ENCODE peak calls at places on chromosomes 16 and 17, in seven cellular contexts. One of them, this sample, is unnamed.

GRCh38 chr16:83899978-83900377 is 1.1 kb downstream of the MLYCD start:
- DNase-seq in mammary epithelial cell: no peak
- DNase-seq in A549: no peak
- DNase-seq in HCT116: no peak
- DNase-seq in BJ: no peak
- DNase-seq in uterus: no peak
- DNase-seq in cardiac muscle cell: no peak
- DNase-seq in this sample: no peak

GRCh38 chr17:37430051-37430591 is 23.4 kb downstream of the TADA2A start:
- DNase-seq in uterus: no peak
- DNase-seq in BJ: no peak
- DNase-seq in A549: no peak
- DNase-seq in mammary epithelial cell: peak; percentile 88
- DNase-seq in HCT116: no peak
- DNase-seq in cardiac muscle cell: peak; percentile 27
- DNase-seq in this sample: no peak

GRCh38 chr17:4986403-4986802 is 1.1 kb downstream of the CAMTA2 start:
- DNase-seq in HCT116: no peak
- DNase-seq in mammary epithelial cell: peak; percentile 17
- DNase-seq in A549: no peak
- DNase-seq in uterus: peak; percentile 33
- DNase-seq in BJ: no peak
- DNase-seq in cardiac muscle cell: peak; percentile 30
- DNase-seq in this sample: no peak

GRCh38 chr17:79548116-79548515 is 62.7 kb downstream of the RBFOX3 start:
- DNase-seq in A549: no peak
- DNase-seq in HCT116: no peak
- DNase-seq in cardiac muscle cell: no peak
- DNase-seq in mammary epithelial cell: no peak
- DNase-seq in BJ: no peak
- DNase-seq in uterus: no peak
- DNase-seq in this sample: no peak

GRCh38 chr16:82182237-82183003 is 12.4 kb upstream of the MPHOSPH6 start:
- DNase-seq in mammary epithelial cell: no peak
- DNase-seq in uterus: no peak
- DNase-seq in HCT116: no peak
- DNase-seq in BJ: no peak
- DNase-seq in A549: no peak
- DNase-seq in cardiac muscle cell: peak; percentile 59
- DNase-seq in this sample: no peak

GRCh38 chr16:4082474-4083044 is 33.7 kb downstream of the ADCY9 start:
- DNase-seq in uterus: no peak
- DNase-seq in HCT116: no peak
- DNase-seq in mammary epithelial cell: no peak
- DNase-seq in BJ: no peak
- DNase-seq in A549: no peak
- DNase-seq in cardiac muscle cell: no peak
- DNase-seq in this sample: no peak

GRCh38 chr17:10843806-10844205 is 5.9 kb upstream of the PIRT start:
- DNase-seq in HCT116: no peak
- DNase-seq in BJ: no peak
- DNase-seq in A549: no peak
- DNase-seq in cardiac muscle cell: peak; percentile 45
- DNase-seq in mammary epithelial cell: no peak
- DNase-seq in uterus: peak; percentile 30
- DNase-seq in this sample: no peak

GRCh38 chr17:75785016-75785769 is 587 bp downstream of the UNK start:
- DNase-seq in mammary epithelial cell: peak; percentile 90
- DNase-seq in HCT116: peak; percentile 76
- DNase-seq in BJ: no peak
- DNase-seq in uterus: peak; percentile 94
- DNase-seq in cardiac muscle cell: peak; percentile 97
- DNase-seq in A549: peak; percentile 69
- DNase-seq in this sample: peak; percentile 53

GRCh38 chr16:82924075-82924854 is 297.5 kb downstream of the CDH13 start:
- DNase-seq in mammary epithelial cell: no peak
- DNase-seq in BJ: no peak
- DNase-seq in cardiac muscle cell: no peak
- DNase-seq in A549: no peak
- DNase-seq in uterus: no peak
- DNase-seq in HCT116: no peak
- DNase-seq in this sample: no peak

GRCh38 chr17:76150712-76151622 is 9.9 kb upstream of the FOXJ1 start:
- DNase-seq in BJ: no peak
- DNase-seq in cardiac muscle cell: no peak
- DNase-seq in uterus: no peak
- DNase-seq in mammary epithelial cell: no peak
- DNase-seq in HCT116: no peak
- DNase-seq in A549: no peak
- DNase-seq in this sample: no peak

GRCh38 chr16:88456356-88457292 is 3.5 kb downstream of the ZFPM1 start:
- DNase-seq in A549: no peak
- DNase-seq in BJ: no peak
- DNase-seq in mammary epithelial cell: peak; percentile 14
- DNase-seq in uterus: no peak
- DNase-seq in cardiac muscle cell: no peak
- DNase-seq in HCT116: no peak
- DNase-seq in this sample: no peak

GRCh38 chr17:60744355-60744958 is 66.8 kb downstream of the BCAS3 start:
- DNase-seq in HCT116: no peak
- DNase-seq in mammary epithelial cell: peak; percentile 2
- DNase-seq in uterus: no peak
- DNase-seq in BJ: no peak
- DNase-seq in cardiac muscle cell: no peak
- DNase-seq in A549: no peak
- DNase-seq in this sample: no peak

GRCh38 chr16:27520982-27521673 is 28.6 kb downstream of the GTF3C1 start:
- DNase-seq in A549: no peak
- DNase-seq in BJ: no peak
- DNase-seq in uterus: peak; percentile 17
- DNase-seq in cardiac muscle cell: peak; percentile 78
- DNase-seq in mammary epithelial cell: no peak
- DNase-seq in HCT116: no peak
- DNase-seq in this sample: no peak

GRCh38 chr16:27285676-27286196 is 17.2 kb upstream of the NSMCE1 start:
- DNase-seq in BJ: no peak
- DNase-seq in uterus: no peak
- DNase-seq in A549: no peak
- DNase-seq in cardiac muscle cell: peak; percentile 45
- DNase-seq in HCT116: no peak
- DNase-seq in mammary epithelial cell: no peak
- DNase-seq in this sample: no peak

GRCh38 chr17:61862975-61863800 is at the start of gene BRIP1:
- DNase-seq in BJ: peak; percentile 71
- DNase-seq in HCT116: peak; percentile 93
- DNase-seq in mammary epithelial cell: peak; percentile 95
- DNase-seq in uterus: peak; percentile 81
- DNase-seq in A549: peak; percentile 98
- DNase-seq in cardiac muscle cell: peak; percentile 96
- DNase-seq in this sample: peak; percentile 59

GRCh38 chr16:50259334-50260205 is 6.8 kb upstream of the ADCY7 start:
- DNase-seq in cardiac muscle cell: peak; percentile 66
- DNase-seq in HCT116: no peak
- DNase-seq in mammary epithelial cell: no peak
- DNase-seq in BJ: no peak
- DNase-seq in uterus: peak; percentile 44
- DNase-seq in A549: no peak
- DNase-seq in this sample: no peak

GRCh38 chr17:63967953-63968352 is 4.8 kb downstream of the SCN4A start:
- DNase-seq in cardiac muscle cell: no peak
- DNase-seq in HCT116: no peak
- DNase-seq in A549: no peak
- DNase-seq in uterus: no peak
- DNase-seq in mammary epithelial cell: no peak
- DNase-seq in BJ: no peak
- DNase-seq in this sample: no peak

GRCh38 chr17:31216053-31216751 is 80.8 kb downstream of the OMG start:
- DNase-seq in uterus: no peak
- DNase-seq in mammary epithelial cell: peak; percentile 14
- DNase-seq in BJ: peak; percentile 96
- DNase-seq in HCT116: peak; percentile 19
- DNase-seq in cardiac muscle cell: peak; percentile 79
- DNase-seq in A549: peak; percentile 23
- DNase-seq in this sample: peak; percentile 98

GRCh38 chr16:12609937-12610699 is 193.6 kb downstream of the CPPED1 start:
- DNase-seq in uterus: no peak
- DNase-seq in A549: no peak
- DNase-seq in BJ: no peak
- DNase-seq in cardiac muscle cell: no peak
- DNase-seq in HCT116: no peak
- DNase-seq in mammary epithelial cell: peak; percentile 75
- DNase-seq in this sample: no peak

GRCh38 chr17:48240122-48240521 is 132.6 kb downstream of the SNX11 start:
- DNase-seq in BJ: no peak
- DNase-seq in uterus: no peak
- DNase-seq in cardiac muscle cell: peak; percentile 34
- DNase-seq in mammary epithelial cell: no peak
- DNase-seq in A549: no peak
- DNase-seq in HCT116: no peak
- DNase-seq in this sample: no peak

GRCh38 chr17:63134867-63135266 is 168.8 kb downstream of the TANC2 start:
- DNase-seq in mammary epithelial cell: no peak
- DNase-seq in BJ: no peak
- DNase-seq in HCT116: no peak
- DNase-seq in cardiac muscle cell: no peak
- DNase-seq in uterus: no peak
- DNase-seq in A549: no peak
- DNase-seq in this sample: no peak

GRCh38 chr17:51739245-51739886 is 419.1 kb downstream of the CA10 start:
- DNase-seq in HCT116: no peak
- DNase-seq in mammary epithelial cell: no peak
- DNase-seq in BJ: no peak
- DNase-seq in A549: no peak
- DNase-seq in uterus: no peak
- DNase-seq in cardiac muscle cell: no peak
- DNase-seq in this sample: no peak

GRCh38 chr17:51731941-51732722 is 426.4 kb downstream of the CA10 start:
- DNase-seq in uterus: no peak
- DNase-seq in BJ: no peak
- DNase-seq in A549: no peak
- DNase-seq in HCT116: no peak
- DNase-seq in cardiac muscle cell: no peak
- DNase-seq in mammary epithelial cell: no peak
- DNase-seq in this sample: no peak

GRCh38 chr17:51733166-51733565 is 425.3 kb downstream of the CA10 start:
- DNase-seq in uterus: no peak
- DNase-seq in cardiac muscle cell: no peak
- DNase-seq in HCT116: no peak
- DNase-seq in BJ: no peak
- DNase-seq in A549: no peak
- DNase-seq in mammary epithelial cell: no peak
- DNase-seq in this sample: no peak

GRCh38 chr17:51734976-51735375 is 423.5 kb downstream of the CA10 start:
- DNase-seq in mammary epithelial cell: no peak
- DNase-seq in A549: no peak
- DNase-seq in cardiac muscle cell: no peak
- DNase-seq in uterus: no peak
- DNase-seq in HCT116: no peak
- DNase-seq in BJ: no peak
- DNase-seq in this sample: no peak

DNA sequence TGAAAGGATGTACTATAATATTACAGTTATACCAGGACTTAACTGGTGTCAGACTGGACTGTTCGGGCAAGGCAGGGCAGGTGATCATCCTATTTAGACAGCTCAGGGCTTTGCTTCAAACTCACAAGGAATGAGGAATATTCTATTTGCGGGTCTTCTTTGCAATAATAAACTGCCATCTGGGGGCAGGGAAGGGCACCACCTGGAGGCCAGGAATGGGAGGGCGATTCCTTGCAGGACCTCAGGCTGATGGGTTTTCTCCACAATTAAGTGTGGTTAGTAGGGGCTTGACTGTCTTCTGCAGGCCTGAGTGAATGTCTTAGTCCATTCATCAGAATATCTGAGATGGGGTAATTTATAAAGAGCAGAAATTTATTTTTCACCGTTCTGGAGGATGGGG is 424.1 kb downstream of the CA10 start:
- DNase-seq in uterus: no peak
- DNase-seq in A549: no peak
- DNase-seq in cardiac muscle cell: no peak
- DNase-seq in BJ: no peak
- DNase-seq in HCT116: peak; percentile 12
- DNase-seq in mammary epithelial cell: no peak
- DNase-seq in this sample: no peak
- TF ChIP-seq CTCF in uterus: no peak
- TF ChIP-seq CTCF in A549: no peak
- TF ChIP-seq CTCF in cardiac muscle cell: no peak
- TF ChIP-seq CTCF in BJ: no peak
- TF ChIP-seq CTCF in HCT116: peak; percentile 48
- TF ChIP-seq CTCF in mammary epithelial cell: peak; percentile 31
- TF ChIP-seq CTCF in this sample: no peak

GRCh38 chr16:1019934-1020305 is 38.4 kb downstream of the SOX8 start:
- DNase-seq in HCT116: no peak
- DNase-seq in cardiac muscle cell: peak; percentile 18
- DNase-seq in uterus: no peak
- DNase-seq in A549: no peak
- DNase-seq in BJ: no peak
- DNase-seq in mammary epithelial cell: no peak
- DNase-seq in this sample: no peak
- H3K4me3 ChIP-seq in HCT116: no peak overlapping the region
- H3K4me3 ChIP-seq in cardiac muscle cell: no peak overlapping the region
- H3K4me3 ChIP-seq in uterus: no peak overlapping the region
- H3K4me3 ChIP-seq in A549: no peak overlapping the region
- H3K4me3 ChIP-seq in BJ: peak overlapping the region; percentile 25
- H3K4me3 ChIP-seq in mammary epithelial cell: peak overlapping the region; percentile 4
- H3K4me3 ChIP-seq in this sample: peak overlapping the region; percentile 31

GRCh38 chr17:56076980-56077379 is 76.3 kb upstream of the ANKFN1 start:
- DNase-seq in BJ: no peak
- DNase-seq in HCT116: no peak
- DNase-seq in A549: no peak
- DNase-seq in uterus: no peak
- DNase-seq in cardiac muscle cell: no peak
- DNase-seq in mammary epithelial cell: no peak
- DNase-seq in this sample: no peak
- TF ChIP-seq CTCF in BJ: no peak
- TF ChIP-seq CTCF in HCT116: no peak
- TF ChIP-seq CTCF in A549: no peak
- TF ChIP-seq CTCF in uterus: no peak
- TF ChIP-seq CTCF in cardiac muscle cell: no peak
- TF ChIP-seq CTCF in mammary epithelial cell: no peak
- TF ChIP-seq CTCF in this sample: no peak

DNA sequence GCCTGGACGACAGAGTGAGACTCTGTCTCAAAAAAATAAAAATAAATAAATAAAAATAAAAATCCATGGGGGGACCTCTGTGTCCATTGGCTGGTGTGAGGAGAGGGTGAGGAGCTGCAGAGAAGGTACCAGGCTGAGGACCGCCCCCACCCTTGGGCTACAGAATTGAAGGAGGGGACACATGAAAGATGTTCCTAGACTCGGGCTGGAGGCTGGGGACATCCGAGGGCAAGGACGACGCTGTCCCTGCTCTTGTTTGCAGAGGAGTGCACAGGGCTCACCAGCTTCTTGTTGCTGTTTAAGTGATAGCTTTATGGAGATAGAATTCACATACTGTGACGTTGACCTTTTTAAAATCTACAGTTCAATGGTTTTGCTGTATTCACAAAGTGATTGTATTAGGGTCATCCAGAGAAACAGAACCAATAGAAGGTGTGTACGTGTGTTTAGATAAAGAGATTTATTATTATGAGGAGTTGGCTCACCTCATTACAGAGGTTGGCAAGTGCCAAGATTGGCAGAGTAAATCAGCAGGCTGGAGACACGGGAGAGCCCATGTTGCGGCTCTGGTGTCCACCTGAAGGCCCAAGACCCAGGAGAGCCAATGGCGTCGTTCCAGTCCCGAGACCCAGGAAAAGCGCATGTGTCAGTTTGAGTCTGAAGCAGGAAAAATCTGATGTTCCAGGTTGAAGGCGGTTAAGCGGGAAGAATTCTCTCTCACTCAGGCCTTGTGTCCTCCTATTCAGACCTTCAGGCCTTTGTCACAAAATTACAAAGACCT is 320.7 kb downstream of the SEC14L1 start:
- DNase-seq in A549: no peak
- DNase-seq in HCT116: no peak
- DNase-seq in cardiac muscle cell: no peak
- DNase-seq in BJ: no peak
- DNase-seq in uterus: no peak
- DNase-seq in mammary epithelial cell: no peak
- DNase-seq in this sample: no peak
- H3K4me3 ChIP-seq in A549: no peak overlapping the region
- H3K4me3 ChIP-seq in HCT116: no peak overlapping the region
- H3K4me3 ChIP-seq in cardiac muscle cell: no peak overlapping the region
- H3K4me3 ChIP-seq in BJ: no peak overlapping the region
- H3K4me3 ChIP-seq in uterus: no peak overlapping the region
- H3K4me3 ChIP-seq in mammary epithelial cell: no peak overlapping the region
- H3K4me3 ChIP-seq in this sample: no peak overlapping the region